ENCODE peak calls at places on chromosomes 12 and 14, in ten cellular contexts. R, K, A, F, B, X, E, L, V and J are unnamed samples.

GRCh38 chr14:104416383-104416782 is 163.2 kb upstream of the C14orf180 start:
- DNase-seq in E (no peak), L (no peak), V (no peak), K (no peak), F (no peak), A (no peak), R (no peak), X (no peak), B (no peak), J (no peak)

GRCh38 chr14:39102265-39102968 is 618 bp downstream of the SEC23A start:
- DNase-seq in B (no peak), K (no peak), F (no peak), X (no peak), E (no peak), A (peak), L (no peak), V (no peak), R (peak), J (no peak)

GRCh38 chr12:117334855-117335587 is 26.4 kb downstream of the NOS1 start:
- DNase-seq in K (no peak), X (no peak), B (no peak), F (no peak), L (no peak), A (no peak), V (no peak), E (no peak), R (no peak), J (no peak)

GRCh38 chr12:116528498-116528897 is 30.7 kb upstream of the MAP1LC3B2 start:
- DNase-seq in E (no peak), F (no peak), A (no peak), K (no peak), B (no peak), R (peak), X (no peak), L (no peak), V (no peak), J (no peak)

GRCh38 chr14:67547224-67547780 is 14.2 kb downstream of the PLEKHH1 start:
- DNase-seq in F (no peak), R (no peak), E (no peak), A (no peak), V (no peak), K (no peak), B (no peak), X (no peak), L (no peak), J (no peak)

GRCh38 chr12:54977155-54977554 is 7.4 kb downstream of the TESPA1 start:
- DNase-seq in V (no peak), K (no peak), X (no peak), A (peak), E (no peak), F (no peak), B (no peak), L (no peak), R (no peak), J (no peak)

GRCh38 chr14:104563742-104564615 is 15.6 kb upstream of the C14orf180 start:
- DNase-seq in K (peak), E (peak), F (peak), A (peak), X (peak), R (peak), V (peak), B (peak), L (peak), J (peak)

GRCh38 chr14:94673781-94674231 is 61.6 kb downstream of the SERPINA3 start:
- DNase-seq in R (no peak), K (no peak), F (no peak), A (no peak), B (no peak), V (no peak), E (no peak), L (no peak), X (no peak), J (no peak)

GRCh38 chr12:98208846-98209245 is 306.5 kb upstream of the TMPO start:
- DNase-seq in X (no peak), E (no peak), F (no peak), L (no peak), R (no peak), B (no peak), V (no peak), A (no peak), K (no peak), J (no peak)

GRCh38 chr14:90405755-90406154 is 8.9 kb downstream of the CALM1 start:
- DNase-seq in B (no peak), A (no peak), F (no peak), R (no peak), E (no peak), L (no peak), X (no peak), V (no peak), K (no peak), J (no peak)

GRCh38 chr12:76032043-76032981 is 736 bp upstream of the PHLDA1 start:
- DNase-seq in L (peak), K (peak), X (peak), V (no peak), E (no peak), R (peak), F (peak), A (peak), B (no peak), J (peak)

DNA sequence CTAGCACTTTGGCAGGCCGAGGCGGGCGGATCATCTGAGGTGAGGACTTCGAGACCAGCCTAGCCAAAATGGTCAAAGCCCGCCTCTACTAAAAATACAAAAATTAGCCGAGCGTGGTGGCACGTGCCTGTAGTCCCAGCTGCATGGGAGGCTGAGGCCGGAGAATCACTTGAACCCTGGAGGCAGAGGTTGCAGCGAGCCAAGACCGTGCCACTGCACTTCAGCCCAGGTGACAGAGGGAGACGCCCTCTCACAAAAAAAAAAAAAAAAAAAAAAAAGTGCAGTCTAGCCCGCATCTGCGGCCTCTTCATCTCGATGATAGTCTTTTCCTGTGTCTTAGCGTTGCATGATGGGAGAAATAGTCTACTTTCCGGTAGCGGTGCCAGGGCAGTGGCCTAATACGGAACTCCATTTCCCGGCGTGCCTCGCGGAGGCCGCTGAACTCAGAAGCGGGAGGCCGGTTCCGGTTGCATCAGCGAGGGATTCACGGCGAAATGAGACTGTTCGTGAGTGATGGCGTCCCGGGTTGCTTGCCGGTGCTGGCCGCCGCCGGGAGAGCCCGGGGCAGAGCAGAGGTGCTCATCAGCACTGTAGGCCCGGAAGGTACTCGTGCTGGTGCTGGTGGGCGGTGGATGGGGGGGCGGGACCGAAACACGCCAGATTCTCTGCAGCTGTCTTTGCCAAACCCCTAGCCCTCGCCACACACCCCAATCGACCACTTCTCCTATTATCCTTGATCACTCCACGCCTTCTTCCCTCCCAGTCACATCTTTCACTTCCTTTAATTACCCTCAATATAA is at the start of gene MARS1:
- DNase-seq in A (peak), R (peak), X (peak), L (peak), E (peak), V (peak), K (peak), F (peak), B (peak), J (peak)
- TF ChIP-seq CTCF in A (no peak), R (peak), X (no peak), L (no peak), E (no peak), V (peak), K (no peak), F (no peak), B (no peak), J (no peak)

DNA sequence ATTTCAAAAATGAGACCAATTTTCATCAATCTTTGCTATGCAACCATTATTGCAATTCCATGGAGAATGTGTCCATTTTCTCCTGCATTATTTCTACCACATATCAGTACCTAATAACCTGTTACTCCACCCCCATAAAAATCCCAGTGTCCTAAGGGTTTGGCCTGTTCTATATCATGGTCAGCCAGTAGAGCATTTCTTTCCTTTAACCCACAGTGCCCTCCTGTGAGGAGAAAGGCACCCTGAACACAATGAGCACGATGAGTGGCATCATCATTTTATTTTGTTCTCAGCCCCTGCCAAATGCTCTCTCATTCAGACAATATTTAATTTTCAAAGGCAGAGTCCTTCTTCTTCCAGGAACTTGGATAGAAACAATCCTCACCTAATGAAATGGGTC is 11.6 kb upstream of the IFNG-AS1 start:
- DNase-seq in B (no peak), X (no peak), A (no peak), E (no peak), K (no peak), F (no peak), V (no peak), R (no peak), L (no peak), J (no peak)
- TF ChIP-seq CTCF in B (no peak), X (no peak), A (no peak), E (no peak), K (no peak), F (no peak), V (no peak), R (no peak), L (no peak), J (no peak)

GRCh38 chr14:88140874-88141273 is 135.9 kb downstream of the GPR65 start:
- DNase-seq in A (no peak), K (no peak), X (no peak), V (no peak), R (no peak), B (no peak), E (no peak), F (no peak), L (no peak), J (no peak)

GRCh38 chr14:88146881-88147649 is 142.1 kb downstream of the GPR65 start:
- DNase-seq in A (no peak), E (no peak), B (no peak), F (no peak), V (no peak), L (no peak), R (no peak), X (no peak), K (no peak), J (no peak)

GRCh38 chr14:88142990-88143389 is 138.1 kb downstream of the GPR65 start:
- DNase-seq in E (no peak), X (no peak), A (no peak), V (no peak), B (no peak), K (no peak), R (no peak), L (no peak), F (no peak), J (no peak)

DNA sequence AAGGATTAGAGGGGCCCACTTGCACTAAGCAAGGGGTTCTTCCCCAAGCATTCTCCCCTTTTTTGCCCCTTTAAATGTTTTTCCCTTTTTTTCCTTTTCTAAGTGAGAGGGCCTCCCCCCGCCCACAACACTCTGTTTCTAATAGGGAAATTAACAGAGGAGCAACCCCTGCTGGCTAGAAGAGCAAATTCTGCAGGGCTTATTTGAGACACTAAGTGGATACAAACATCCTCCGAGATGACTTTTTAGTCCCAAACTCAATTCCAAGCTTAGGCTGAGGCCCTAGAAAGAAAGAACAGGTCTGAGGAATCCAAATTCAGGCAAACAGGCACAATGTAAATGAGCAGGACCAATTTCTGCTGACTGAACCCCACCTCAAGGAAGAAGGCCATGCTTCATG is 138.9 kb downstream of the GPR65 start:
- DNase-seq in X (no peak), L (no peak), E (no peak), B (no peak), F (no peak), A (no peak), R (no peak), V (no peak), K (no peak), J (no peak)
- TF ChIP-seq CTCF in X (no peak), L (no peak), E (no peak), B (no peak), F (no peak), A (no peak), R (no peak), V (no peak), K (no peak), J (no peak)

GRCh38 chr12:60209521-60209920 is 613.7 kb downstream of the SLC16A7 start:
- DNase-seq in K (no peak), V (no peak), L (no peak), A (no peak), F (no peak), X (no peak), R (no peak), E (no peak), B (no peak), J (no peak)

GRCh38 chr12:60211244-60211643 is 615.4 kb downstream of the SLC16A7 start:
- DNase-seq in R (no peak), E (no peak), V (no peak), L (no peak), A (no peak), X (no peak), B (no peak), F (no peak), K (no peak), J (no peak)

GRCh38 chr12:60212159-60213000 is 616.6 kb downstream of the SLC16A7 start:
- DNase-seq in V (no peak), R (no peak), A (no peak), L (no peak), X (no peak), E (no peak), K (no peak), B (no peak), F (no peak), J (no peak)

GRCh38 chr12:60210756-60211155 is 614.9 kb downstream of the SLC16A7 start:
- DNase-seq in B (no peak), X (no peak), L (no peak), A (no peak), E (no peak), F (no peak), R (no peak), K (no peak), V (no peak), J (no peak)

GRCh38 chr12:60209933-60210332 is 614.1 kb downstream of the SLC16A7 start:
- DNase-seq in E (no peak), R (no peak), F (no peak), K (no peak), X (no peak), V (no peak), L (no peak), B (no peak), A (no peak), J (no peak)
- TF ChIP-seq CTCF in E (no peak), R (no peak), F (no peak), K (no peak), X (no peak), V (no peak), L (no peak), B (no peak), A (no peak), J (no peak)

GRCh38 chr14:74551001-74551400 is 57.4 kb downstream of the ISCA2 start:
- DNase-seq in B (no peak), L (no peak), K (no peak), R (no peak), F (no peak), X (no peak), E (no peak), A (no peak), V (no peak), J (no peak)

GRCh38 chr14:74551431-74551830 is 57.9 kb downstream of the ISCA2 start:
- DNase-seq in V (no peak), B (no peak), K (no peak), R (no peak), X (no peak), E (no peak), F (no peak), A (no peak), L (no peak), J (no peak)

GRCh38 chr14:74550071-74550470 is 56.5 kb downstream of the ISCA2 start:
- DNase-seq in L (no peak), X (no peak), V (no peak), F (no peak), E (no peak), R (no peak), A (no peak), K (no peak), B (no peak), J (no peak)

GRCh38 chr14:74548881-74549280 is 55.3 kb downstream of the ISCA2 start:
- DNase-seq in L (peak), B (no peak), X (no peak), R (no peak), A (no peak), V (no peak), E (no peak), K (no peak), F (no peak), J (no peak)

DNA sequence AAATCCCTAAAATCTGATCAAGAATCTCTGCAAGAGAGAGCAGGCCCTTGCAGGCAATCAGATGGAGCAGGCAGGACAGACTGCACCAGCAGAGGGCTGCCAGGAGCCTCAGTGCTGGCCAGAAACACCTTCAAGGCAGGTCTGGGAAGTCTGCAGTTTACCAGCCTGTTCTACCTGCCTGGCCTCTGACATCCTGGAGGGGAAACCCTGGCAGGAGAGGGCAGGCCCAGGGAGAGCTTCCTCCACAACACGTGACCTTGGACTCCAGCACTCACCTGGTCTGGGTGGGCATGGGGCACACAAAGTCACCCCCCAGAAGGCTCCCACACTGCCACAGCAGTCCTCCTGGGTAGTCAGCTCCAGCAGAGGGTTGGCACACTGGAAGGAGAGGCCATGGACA is 56.0 kb downstream of the ISCA2 start:
- DNase-seq in F (no peak), V (no peak), B (no peak), A (no peak), R (peak), L (no peak), E (no peak), X (no peak), K (no peak), J (peak)
- TF ChIP-seq CTCF in F (no peak), V (no peak), B (peak), A (peak), R (peak), L (no peak), E (no peak), X (no peak), K (no peak), J (peak)

GRCh38 chr12:94198469-94198868 is 50.1 kb downstream of the PLXNC1 start:
- DNase-seq in L (no peak), B (no peak), V (no peak), X (no peak), R (no peak), F (no peak), A (no peak), E (no peak), K (no peak), J (no peak)

GRCh38 chr12:94193623-94194022 is 45.2 kb downstream of the PLXNC1 start:
- DNase-seq in E (no peak), V (no peak), K (no peak), L (no peak), B (no peak), X (no peak), F (no peak), A (no peak), R (no peak), J (no peak)

GRCh38 chr12:94193168-94193567 is 44.8 kb downstream of the PLXNC1 start:
- DNase-seq in F (peak), L (no peak), V (no peak), E (no peak), R (no peak), B (no peak), X (no peak), A (no peak), K (no peak), J (no peak)

GRCh38 chr12:94192506-94192905 is 44.1 kb downstream of the PLXNC1 start:
- DNase-seq in R (no peak), A (no peak), F (no peak), K (no peak), L (no peak), B (no peak), V (no peak), X (no peak), E (no peak), J (no peak)

GRCh38 chr12:94195483-94195882 is 47.1 kb downstream of the PLXNC1 start:
- DNase-seq in V (no peak), F (no peak), L (no peak), E (no peak), R (no peak), B (no peak), X (no peak), K (no peak), A (no peak), J (no peak)
- TF ChIP-seq CTCF in V (no peak), F (peak), L (no peak), E (no peak), R (no peak), B (peak), X (peak), K (no peak), A (peak), J (no peak)